ENCODE peak calls at places on chromosomes 11 and 22, in seven cellular contexts. One of them, this sample, is unnamed.

GRCh38 chr11:17593466-17594245 is 46.6 kb downstream of the OTOG start:
- DNase-seq in suprapubic skin: peak
- DNase-seq in transverse colon: no peak
- DNase-seq in esophagus squamous epithelium: no peak
- DNase-seq in GM23338: no peak
- DNase-seq in C1 segment of cervical spinal cord: no peak
- DNase-seq in RCC 7860: no peak
- DNase-seq in this sample: no peak

GRCh38 chr11:67268036-67268683 is 1.9 kb downstream of the GRK2 start:
- DNase-seq in suprapubic skin: no peak
- DNase-seq in transverse colon: peak
- DNase-seq in esophagus squamous epithelium: no peak
- DNase-seq in GM23338: no peak
- DNase-seq in C1 segment of cervical spinal cord: no peak
- DNase-seq in RCC 7860: no peak
- DNase-seq in this sample: no peak

GRCh38 chr11:1622076-1622475 is at the start of gene KRTAP5-4:
- DNase-seq in suprapubic skin: no peak
- DNase-seq in transverse colon: no peak
- DNase-seq in esophagus squamous epithelium: no peak
- DNase-seq in GM23338: no peak
- DNase-seq in C1 segment of cervical spinal cord: no peak
- DNase-seq in RCC 7860: no peak
- DNase-seq in this sample: no peak

GRCh38 chr11:2807276-2807681 is 78.3 kb downstream of the CDKN1C start:
- DNase-seq in suprapubic skin: peak
- DNase-seq in transverse colon: peak
- DNase-seq in esophagus squamous epithelium: no peak
- DNase-seq in GM23338: no peak
- DNase-seq in C1 segment of cervical spinal cord: no peak
- DNase-seq in RCC 7860: no peak
- DNase-seq in this sample: peak

GRCh38 chr22:31272522-31273446 is 19.5 kb downstream of the PIK3IP1 start:
- DNase-seq in suprapubic skin: no peak
- DNase-seq in transverse colon: peak
- DNase-seq in esophagus squamous epithelium: no peak
- DNase-seq in GM23338: peak
- DNase-seq in C1 segment of cervical spinal cord: peak
- DNase-seq in RCC 7860: peak
- DNase-seq in this sample: no peak

GRCh38 chr11:128469220-128469619 is 118.1 kb downstream of the ETS1 start:
- DNase-seq in suprapubic skin: no peak
- DNase-seq in transverse colon: peak
- DNase-seq in esophagus squamous epithelium: no peak
- DNase-seq in GM23338: no peak
- DNase-seq in C1 segment of cervical spinal cord: no peak
- DNase-seq in RCC 7860: no peak
- DNase-seq in this sample: no peak

GRCh38 chr11:70780246-70780535 is 381.9 kb downstream of the CTTN start:
- DNase-seq in suprapubic skin: no peak
- DNase-seq in transverse colon: no peak
- DNase-seq in esophagus squamous epithelium: no peak
- DNase-seq in GM23338: no peak
- DNase-seq in C1 segment of cervical spinal cord: no peak
- DNase-seq in RCC 7860: no peak
- DNase-seq in this sample: no peak

GRCh38 chr11:116415095-116415494 is 357.7 kb downstream of the BUD13 start:
- DNase-seq in suprapubic skin: no peak
- DNase-seq in transverse colon: no peak
- DNase-seq in esophagus squamous epithelium: no peak
- DNase-seq in GM23338: peak
- DNase-seq in C1 segment of cervical spinal cord: no peak
- DNase-seq in RCC 7860: no peak
- DNase-seq in this sample: no peak

GRCh38 chr11:31812392-31813241 is 1.5 kb upstream of the PAX6 start:
- DNase-seq in suprapubic skin: no peak
- DNase-seq in transverse colon: no peak
- DNase-seq in esophagus squamous epithelium: no peak
- DNase-seq in GM23338: peak
- DNase-seq in C1 segment of cervical spinal cord: peak
- DNase-seq in RCC 7860: no peak
- DNase-seq in this sample: no peak

GRCh38 chr22:25759825-25760231 is 17.8 kb downstream of the MYO18B start:
- DNase-seq in suprapubic skin: no peak
- DNase-seq in transverse colon: no peak
- DNase-seq in esophagus squamous epithelium: no peak
- DNase-seq in GM23338: no peak
- DNase-seq in C1 segment of cervical spinal cord: no peak
- DNase-seq in RCC 7860: peak
- DNase-seq in this sample: no peak

GRCh38 chr11:61971177-61972111 is 4.0 kb upstream of the FTH1 start:
- DNase-seq in suprapubic skin: peak
- DNase-seq in transverse colon: peak
- DNase-seq in esophagus squamous epithelium: peak
- DNase-seq in GM23338: peak
- DNase-seq in C1 segment of cervical spinal cord: peak
- DNase-seq in RCC 7860: peak
- DNase-seq in this sample: peak

GRCh38 chr11:16818284-16818683 is 79.8 kb downstream of the C11orf58 start:
- DNase-seq in suprapubic skin: peak
- DNase-seq in transverse colon: no peak
- DNase-seq in esophagus squamous epithelium: no peak
- DNase-seq in GM23338: no peak
- DNase-seq in C1 segment of cervical spinal cord: no peak
- DNase-seq in RCC 7860: no peak
- DNase-seq in this sample: no peak

GRCh38 chr11:8636127-8636526 is 42.1 kb upstream of the STK33 start:
- DNase-seq in suprapubic skin: no peak
- DNase-seq in transverse colon: no peak
- DNase-seq in esophagus squamous epithelium: no peak
- DNase-seq in GM23338: no peak
- DNase-seq in C1 segment of cervical spinal cord: no peak
- DNase-seq in RCC 7860: no peak
- DNase-seq in this sample: no peak

GRCh38 chr11:103326070-103326794 is 217.0 kb downstream of the DYNC2H1 start:
- DNase-seq in suprapubic skin: no peak
- DNase-seq in transverse colon: peak
- DNase-seq in esophagus squamous epithelium: no peak
- DNase-seq in GM23338: peak
- DNase-seq in C1 segment of cervical spinal cord: no peak
- DNase-seq in RCC 7860: peak
- DNase-seq in this sample: no peak

GRCh38 chr11:537622-538430 is 499 bp downstream of the LRRC56 start:
- DNase-seq in suprapubic skin: peak
- DNase-seq in transverse colon: no peak
- DNase-seq in esophagus squamous epithelium: no peak
- DNase-seq in GM23338: no peak
- DNase-seq in C1 segment of cervical spinal cord: no peak
- DNase-seq in RCC 7860: no peak
- DNase-seq in this sample: no peak

GRCh38 chr11:128814856-128815705 is 52.0 kb downstream of the KCNJ1 start:
- DNase-seq in suprapubic skin: no peak
- DNase-seq in transverse colon: peak
- DNase-seq in esophagus squamous epithelium: no peak
- DNase-seq in GM23338: peak
- DNase-seq in C1 segment of cervical spinal cord: no peak
- DNase-seq in RCC 7860: no peak
- DNase-seq in this sample: no peak

GRCh38 chr11:18633256-18634139 is 644 bp downstream of the SPTY2D1 start:
- DNase-seq in suprapubic skin: peak
- DNase-seq in transverse colon: peak
- DNase-seq in esophagus squamous epithelium: no peak
- DNase-seq in GM23338: peak
- DNase-seq in C1 segment of cervical spinal cord: no peak
- DNase-seq in RCC 7860: no peak
- DNase-seq in this sample: no peak

GRCh38 chr11:88315015-88315414 is 22.5 kb downstream of the CTSC start:
- DNase-seq in suprapubic skin: no peak
- DNase-seq in transverse colon: no peak
- DNase-seq in esophagus squamous epithelium: no peak
- DNase-seq in GM23338: no peak
- DNase-seq in C1 segment of cervical spinal cord: no peak
- DNase-seq in RCC 7860: no peak
- DNase-seq in this sample: no peak

GRCh38 chr11:64778223-64778472 is 194 bp downstream of the SF1 start:
- DNase-seq in suprapubic skin: no peak
- DNase-seq in transverse colon: no peak
- DNase-seq in esophagus squamous epithelium: no peak
- DNase-seq in GM23338: no peak
- DNase-seq in C1 segment of cervical spinal cord: no peak
- DNase-seq in RCC 7860: no peak
- DNase-seq in this sample: no peak

This sample was measured in occipital lobe.